ENCODE peak calls at places on chromosomes 4 and X, in nine cellular contexts. One of them, this sample, is unnamed.

GRCh38 chr4:105147226-105148151 is 813 bp downstream of the TET2 start:
- DNase-seq in osteoblast: peak
- DNase-seq in OCI-LY7: no peak
- DNase-seq in suprapubic skin: no peak
- DNase-seq in transverse colon: peak
- DNase-seq in AG04449: no peak
- DNase-seq in SK-N-SH: peak
- DNase-seq in dorsolateral prefrontal cortex: peak
- DNase-seq in neural progenitor cell: peak
- DNase-seq in this sample: no peak

GRCh38 chr4:109873791-109874514 is 26.0 kb downstream of the LRIT3 start:
- DNase-seq in transverse colon: no peak
- DNase-seq in osteoblast: no peak
- DNase-seq in AG04449: no peak
- DNase-seq in suprapubic skin: no peak
- DNase-seq in neural progenitor cell: no peak
- DNase-seq in OCI-LY7: peak
- DNase-seq in dorsolateral prefrontal cortex: no peak
- DNase-seq in SK-N-SH: no peak
- DNase-seq in this sample: no peak

GRCh38 chr4:66376921-66377320 is 706.6 kb upstream of the EPHA5 start:
- DNase-seq in SK-N-SH: no peak
- DNase-seq in osteoblast: no peak
- DNase-seq in neural progenitor cell: no peak
- DNase-seq in transverse colon: no peak
- DNase-seq in suprapubic skin: no peak
- DNase-seq in dorsolateral prefrontal cortex: no peak
- DNase-seq in OCI-LY7: no peak
- DNase-seq in AG04449: no peak
- DNase-seq in this sample: no peak

GRCh38 chr4:164509951-164510350 is 244.0 kb upstream of the SMIM31 start:
- DNase-seq in SK-N-SH: no peak
- DNase-seq in neural progenitor cell: no peak
- DNase-seq in transverse colon: no peak
- DNase-seq in osteoblast: no peak
- DNase-seq in suprapubic skin: no peak
- DNase-seq in dorsolateral prefrontal cortex: no peak
- DNase-seq in AG04449: no peak
- DNase-seq in OCI-LY7: no peak
- DNase-seq in this sample: no peak

GRCh38 chrX:110301194-110301593 is 16.7 kb downstream of the AMMECR1 start:
- DNase-seq in OCI-LY7: no peak
- DNase-seq in neural progenitor cell: no peak
- DNase-seq in osteoblast: no peak
- DNase-seq in AG04449: no peak
- DNase-seq in transverse colon: no peak
- DNase-seq in SK-N-SH: no peak
- DNase-seq in dorsolateral prefrontal cortex: no peak
- DNase-seq in suprapubic skin: no peak
- DNase-seq in this sample: no peak

GRCh38 chr4:127698789-127699200 is 31.4 kb upstream of the SLC25A31 start:
- DNase-seq in suprapubic skin: no peak
- DNase-seq in AG04449: no peak
- DNase-seq in SK-N-SH: no peak
- DNase-seq in transverse colon: no peak
- DNase-seq in dorsolateral prefrontal cortex: no peak
- DNase-seq in neural progenitor cell: no peak
- DNase-seq in OCI-LY7: no peak
- DNase-seq in osteoblast: peak
- DNase-seq in this sample: no peak

GRCh38 chr4:1400861-1401408 is 5.3 kb downstream of the NKX1-1 start:
- DNase-seq in osteoblast: peak
- DNase-seq in suprapubic skin: no peak
- DNase-seq in neural progenitor cell: no peak
- DNase-seq in AG04449: no peak
- DNase-seq in SK-N-SH: peak
- DNase-seq in dorsolateral prefrontal cortex: no peak
- DNase-seq in OCI-LY7: no peak
- DNase-seq in transverse colon: no peak
- DNase-seq in this sample: no peak

GRCh38 chr4:38189445-38189844 is 229.2 kb downstream of the PTTG2 start:
- DNase-seq in SK-N-SH: no peak
- DNase-seq in transverse colon: no peak
- DNase-seq in neural progenitor cell: no peak
- DNase-seq in osteoblast: peak
- DNase-seq in AG04449: no peak
- DNase-seq in suprapubic skin: no peak
- DNase-seq in OCI-LY7: no peak
- DNase-seq in dorsolateral prefrontal cortex: no peak
- DNase-seq in this sample: no peak

GRCh38 chr4:139171878-139172691 is 4.9 kb downstream of the ELF2 start:
- DNase-seq in transverse colon: no peak
- DNase-seq in OCI-LY7: no peak
- DNase-seq in neural progenitor cell: no peak
- DNase-seq in suprapubic skin: no peak
- DNase-seq in dorsolateral prefrontal cortex: no peak
- DNase-seq in osteoblast: peak
- DNase-seq in SK-N-SH: no peak
- DNase-seq in AG04449: no peak
- DNase-seq in this sample: no peak

GRCh38 chr4:17490575-17491059 is 21.3 kb downstream of the QDPR start:
- DNase-seq in dorsolateral prefrontal cortex: no peak
- DNase-seq in neural progenitor cell: no peak
- DNase-seq in OCI-LY7: no peak
- DNase-seq in suprapubic skin: no peak
- DNase-seq in osteoblast: peak
- DNase-seq in AG04449: no peak
- DNase-seq in SK-N-SH: peak
- DNase-seq in transverse colon: no peak
- DNase-seq in this sample: no peak

GRCh38 chr4:53777244-53777984 is 186.1 kb upstream of the LNX1 start:
- DNase-seq in suprapubic skin: no peak
- DNase-seq in AG04449: no peak
- DNase-seq in dorsolateral prefrontal cortex: no peak
- DNase-seq in osteoblast: peak
- DNase-seq in SK-N-SH: no peak
- DNase-seq in transverse colon: no peak
- DNase-seq in neural progenitor cell: no peak
- DNase-seq in OCI-LY7: no peak
- DNase-seq in this sample: no peak

GRCh38 chr4:7904942-7905341 is 34.7 kb downstream of the AFAP1 start:
- DNase-seq in dorsolateral prefrontal cortex: no peak
- DNase-seq in suprapubic skin: no peak
- DNase-seq in transverse colon: no peak
- DNase-seq in AG04449: peak
- DNase-seq in SK-N-SH: no peak
- DNase-seq in neural progenitor cell: no peak
- DNase-seq in OCI-LY7: no peak
- DNase-seq in osteoblast: peak
- DNase-seq in this sample: no peak

GRCh38 chr4:5635826-5636196 is 72.5 kb downstream of the EVC2 start:
- DNase-seq in osteoblast: peak
- DNase-seq in SK-N-SH: no peak
- DNase-seq in AG04449: peak
- DNase-seq in dorsolateral prefrontal cortex: no peak
- DNase-seq in suprapubic skin: no peak
- DNase-seq in OCI-LY7: no peak
- DNase-seq in transverse colon: no peak
- DNase-seq in neural progenitor cell: no peak
- DNase-seq in this sample: no peak

GRCh38 chr4:78092850-78093249 is 35.7 kb downstream of the FRAS1 start:
- DNase-seq in osteoblast: no peak
- DNase-seq in AG04449: no peak
- DNase-seq in neural progenitor cell: peak
- DNase-seq in OCI-LY7: no peak
- DNase-seq in suprapubic skin: no peak
- DNase-seq in transverse colon: no peak
- DNase-seq in SK-N-SH: no peak
- DNase-seq in dorsolateral prefrontal cortex: no peak
- DNase-seq in this sample: no peak

GRCh38 chrX:38636949-38637819 is 75.8 kb downstream of the TSPAN7 start:
- DNase-seq in transverse colon: no peak
- DNase-seq in suprapubic skin: no peak
- DNase-seq in dorsolateral prefrontal cortex: no peak
- DNase-seq in neural progenitor cell: no peak
- DNase-seq in AG04449: no peak
- DNase-seq in OCI-LY7: no peak
- DNase-seq in osteoblast: peak
- DNase-seq in SK-N-SH: no peak
- DNase-seq in this sample: no peak

GRCh38 chrX:121114691-121115090 is 67.3 kb downstream of the GLUD2 start:
- DNase-seq in suprapubic skin: no peak
- DNase-seq in AG04449: no peak
- DNase-seq in neural progenitor cell: no peak
- DNase-seq in SK-N-SH: no peak
- DNase-seq in osteoblast: no peak
- DNase-seq in transverse colon: no peak
- DNase-seq in dorsolateral prefrontal cortex: no peak
- DNase-seq in OCI-LY7: no peak
- DNase-seq in this sample: no peak

GRCh38 chr4:141686929-141687328 is 50.5 kb downstream of the IL15 start:
- DNase-seq in transverse colon: no peak
- DNase-seq in suprapubic skin: no peak
- DNase-seq in SK-N-SH: no peak
- DNase-seq in dorsolateral prefrontal cortex: no peak
- DNase-seq in AG04449: no peak
- DNase-seq in OCI-LY7: no peak
- DNase-seq in neural progenitor cell: no peak
- DNase-seq in osteoblast: peak
- DNase-seq in this sample: no peak

GRCh38 chrX:21745756-21746155 is 12.2 kb downstream of the SMPX start:
- DNase-seq in neural progenitor cell: peak
- DNase-seq in dorsolateral prefrontal cortex: peak
- DNase-seq in osteoblast: no peak
- DNase-seq in suprapubic skin: no peak
- DNase-seq in AG04449: no peak
- DNase-seq in SK-N-SH: peak
- DNase-seq in OCI-LY7: peak
- DNase-seq in transverse colon: peak
- DNase-seq in this sample: no peak

GRCh38 chr4:74934016-74934821 is 1.3 kb downstream of the PARM1 start:
- DNase-seq in neural progenitor cell: peak
- DNase-seq in dorsolateral prefrontal cortex: no peak
- DNase-seq in SK-N-SH: peak
- DNase-seq in AG04449: no peak
- DNase-seq in OCI-LY7: no peak
- DNase-seq in osteoblast: peak
- DNase-seq in suprapubic skin: no peak
- DNase-seq in transverse colon: peak
- DNase-seq in this sample: peak

GRCh38 chr4:7328913-7329638 is 105.7 kb downstream of the PSAPL1 start:
- DNase-seq in suprapubic skin: no peak
- DNase-seq in OCI-LY7: no peak
- DNase-seq in osteoblast: peak
- DNase-seq in neural progenitor cell: no peak
- DNase-seq in dorsolateral prefrontal cortex: peak
- DNase-seq in transverse colon: no peak
- DNase-seq in SK-N-SH: no peak
- DNase-seq in AG04449: peak
- DNase-seq in this sample: peak

GRCh38 chrX:10010686-10011085 is 43.5 kb downstream of the CLDN34 start:
- DNase-seq in suprapubic skin: no peak
- DNase-seq in OCI-LY7: no peak
- DNase-seq in transverse colon: no peak
- DNase-seq in dorsolateral prefrontal cortex: no peak
- DNase-seq in neural progenitor cell: peak
- DNase-seq in SK-N-SH: no peak
- DNase-seq in osteoblast: no peak
- DNase-seq in AG04449: no peak
- DNase-seq in this sample: no peak
- H3K4me3 ChIP-seq in suprapubic skin: no peak
- H3K4me3 ChIP-seq in OCI-LY7: no peak
- H3K4me3 ChIP-seq in transverse colon: no peak
- H3K4me3 ChIP-seq in dorsolateral prefrontal cortex: no peak
- H3K4me3 ChIP-seq in neural progenitor cell: peak
- H3K4me3 ChIP-seq in SK-N-SH: no peak
- H3K4me3 ChIP-seq in osteoblast: no peak
- H3K4me3 ChIP-seq in AG04449: no peak
- H3K4me3 ChIP-seq in this sample: no peak

GRCh38 chr4:184437565-184437964 is 36.8 kb downstream of the IRF2 start:
- DNase-seq in neural progenitor cell: no peak
- DNase-seq in osteoblast: no peak
- DNase-seq in dorsolateral prefrontal cortex: no peak
- DNase-seq in transverse colon: no peak
- DNase-seq in OCI-LY7: no peak
- DNase-seq in AG04449: no peak
- DNase-seq in SK-N-SH: no peak
- DNase-seq in suprapubic skin: no peak
- DNase-seq in this sample: no peak
- TF ChIP-seq CTCF in neural progenitor cell: no peak
- TF ChIP-seq CTCF in osteoblast: no peak
- TF ChIP-seq CTCF in dorsolateral prefrontal cortex: no peak
- TF ChIP-seq CTCF in transverse colon: no peak
- TF ChIP-seq CTCF in OCI-LY7: no peak
- TF ChIP-seq CTCF in AG04449: no peak
- TF ChIP-seq CTCF in SK-N-SH: no peak
- TF ChIP-seq CTCF in suprapubic skin: no peak
- TF ChIP-seq CTCF in this sample: no peak

DNA sequence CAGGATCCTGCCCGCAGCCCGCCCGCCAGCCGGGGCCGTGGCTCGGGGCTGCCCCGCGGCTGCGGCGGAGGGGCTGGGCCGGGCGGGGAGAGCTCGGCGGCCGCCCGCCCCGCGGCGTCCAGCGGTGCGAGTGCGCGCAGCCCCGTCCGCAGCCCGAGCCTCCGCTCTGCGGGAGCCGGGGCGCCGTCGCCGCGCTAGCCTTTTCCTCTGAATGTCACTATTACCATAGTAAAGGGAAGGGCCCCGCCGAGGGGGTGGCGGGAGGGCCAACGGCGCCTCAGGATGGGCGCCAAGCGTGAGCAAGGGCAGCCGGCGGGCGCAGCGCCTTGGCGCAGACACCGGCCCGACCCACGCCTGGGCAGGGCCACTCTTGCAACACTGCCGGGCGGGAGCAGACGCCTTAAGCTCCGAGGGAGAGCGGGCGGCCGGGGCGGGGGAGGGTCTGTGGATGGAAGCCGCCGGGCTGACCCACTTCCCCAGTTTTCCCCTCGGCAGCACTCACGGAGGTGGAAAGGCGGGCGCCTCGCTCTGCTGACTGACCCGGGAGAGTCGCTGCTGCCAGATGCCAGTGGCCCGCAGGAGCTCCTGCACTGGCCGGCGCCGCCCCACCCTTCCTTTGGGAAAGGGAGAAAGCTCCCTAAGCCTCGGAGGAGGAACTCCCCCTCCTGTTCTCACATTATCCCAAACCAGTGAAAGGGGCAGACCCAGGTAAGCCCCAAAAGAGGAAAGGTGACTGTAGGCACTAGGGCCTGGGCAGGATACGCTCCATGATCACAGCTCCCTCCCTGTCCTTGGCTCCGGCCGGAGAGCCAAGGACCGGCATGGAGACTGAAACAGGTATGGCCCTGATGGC is 329.4 kb downstream of the HNRNPD start:
- DNase-seq in suprapubic skin: peak
- DNase-seq in neural progenitor cell: peak
- DNase-seq in osteoblast: peak
- DNase-seq in dorsolateral prefrontal cortex: peak
- DNase-seq in OCI-LY7: no peak
- DNase-seq in transverse colon: peak
- DNase-seq in SK-N-SH: peak
- DNase-seq in AG04449: no peak
- DNase-seq in this sample: peak
- H3K4me3 ChIP-seq in suprapubic skin: peak
- H3K4me3 ChIP-seq in neural progenitor cell: peak
- H3K4me3 ChIP-seq in osteoblast: peak
- H3K4me3 ChIP-seq in dorsolateral prefrontal cortex: peak
- H3K4me3 ChIP-seq in OCI-LY7: no peak
- H3K4me3 ChIP-seq in transverse colon: peak
- H3K4me3 ChIP-seq in SK-N-SH: no peak
- H3K4me3 ChIP-seq in AG04449: peak
- H3K4me3 ChIP-seq in this sample: peak

GRCh38 chrX:18172970-18173369 is 47.7 kb downstream of the BEND2 start:
- DNase-seq in transverse colon: no peak
- DNase-seq in SK-N-SH: no peak
- DNase-seq in OCI-LY7: no peak
- DNase-seq in osteoblast: no peak
- DNase-seq in dorsolateral prefrontal cortex: no peak
- DNase-seq in suprapubic skin: no peak
- DNase-seq in AG04449: no peak
- DNase-seq in neural progenitor cell: no peak
- DNase-seq in this sample: no peak
- TF ChIP-seq CTCF in transverse colon: no peak
- TF ChIP-seq CTCF in SK-N-SH: no peak
- TF ChIP-seq CTCF in OCI-LY7: no peak
- TF ChIP-seq CTCF in osteoblast: no peak
- TF ChIP-seq CTCF in dorsolateral prefrontal cortex: no peak
- TF ChIP-seq CTCF in suprapubic skin: no peak
- TF ChIP-seq CTCF in AG04449: no peak
- TF ChIP-seq CTCF in neural progenitor cell: no peak
- TF ChIP-seq CTCF in this sample: no peak

This sample was measured in left ventricle myocardium inferior.